ENCODE peak calls at places on chromosomes 16 and 17, in five cellular contexts. S is RWPE2, R is A549, Z is Panc1, F is cardiac muscle cell. E is an unnamed sample.

GRCh38 chr17:12773153-12773552 is 16.1 kb upstream of the ARHGAP44 start:
- DNase-seq in S (no peak), R (no peak), Z (no peak), F (no peak), E (no peak)

GRCh38 chr17:52524238-52524637 is 365.7 kb upstream of the CA10 start:
- DNase-seq in S (no peak), R (no peak), Z (no peak), F (no peak), E (no peak)

GRCh38 chr16:51151435-51151950 is 423 bp upstream of the SALL1 start:
- DNase-seq in S (no peak), R (no peak), Z (no peak), F (peak), E (peak)

GRCh38 chr16:72952404-72953301 is 95.3 kb downstream of the ZFHX3 start:
- DNase-seq in S (no peak), R (no peak), Z (no peak), F (no peak), E (peak)

GRCh38 chr17:39461911-39462641 is 790 bp downstream of the CDK12 start:
- DNase-seq in S (no peak), R (no peak), Z (no peak), F (peak), E (peak)

GRCh38 chr17:36934759-36935630 is 2.3 kb upstream of the LHX1 start:
- DNase-seq in S (peak), R (peak), Z (no peak), F (peak), E (no peak)

GRCh38 chr16:57186630-57187507 is 740 bp downstream of the RSPRY1 start:
- DNase-seq in S (no peak), R (peak), Z (no peak), F (peak), E (no peak)

GRCh38 chr16:48526958-48527331 is 83.0 kb downstream of the N4BP1 start:
- DNase-seq in S (no peak), R (no peak), Z (no peak), F (no peak), E (no peak)

GRCh38 chr17:32258383-32259121 is 7.1 kb upstream of the RHBDL3 start:
- DNase-seq in S (no peak), R (no peak), Z (no peak), F (no peak), E (no peak)

GRCh38 chr17:79695293-79696158 is 35.2 kb upstream of the ENPP7 start:
- DNase-seq in S (no peak), R (no peak), Z (no peak), F (no peak), E (peak)

GRCh38 chr16:30358577-30358936 is 3.4 kb upstream of the CD2BP2 start:
- DNase-seq in S (no peak), R (no peak), Z (no peak), F (no peak), E (no peak)

GRCh38 chr17:1577186-1577585 is 14.6 kb upstream of the PITPNA start:
- DNase-seq in S (peak), R (no peak), Z (no peak), F (no peak), E (peak)

GRCh38 chr17:82623707-82624106 is 24.5 kb downstream of the WDR45B start:
- DNase-seq in S (no peak), R (no peak), Z (no peak), F (no peak), E (no peak)

GRCh38 chr16:52584354-52584840 is 37.5 kb upstream of the TOX3 start:
- DNase-seq in S (no peak), R (no peak), Z (no peak), F (no peak), E (no peak)

GRCh38 chr17:10752696-10753095 is 22.9 kb upstream of the TMEM220 start:
- DNase-seq in S (no peak), R (no peak), Z (no peak), F (no peak), E (no peak)

GRCh38 chr17:10754861-10755591 is 25.2 kb upstream of the TMEM220 start:
- DNase-seq in S (no peak), R (no peak), Z (no peak), F (peak), E (no peak)

GRCh38 chr17:10756146-10756545 is 26.3 kb upstream of the TMEM220 start:
- DNase-seq in S (no peak), R (no peak), Z (no peak), F (no peak), E (no peak)

GRCh38 chr17:10755592-10756127 is 25.8 kb upstream of the TMEM220 start:
- DNase-seq in S (no peak), R (no peak), Z (no peak), F (no peak), E (no peak)

DNA sequence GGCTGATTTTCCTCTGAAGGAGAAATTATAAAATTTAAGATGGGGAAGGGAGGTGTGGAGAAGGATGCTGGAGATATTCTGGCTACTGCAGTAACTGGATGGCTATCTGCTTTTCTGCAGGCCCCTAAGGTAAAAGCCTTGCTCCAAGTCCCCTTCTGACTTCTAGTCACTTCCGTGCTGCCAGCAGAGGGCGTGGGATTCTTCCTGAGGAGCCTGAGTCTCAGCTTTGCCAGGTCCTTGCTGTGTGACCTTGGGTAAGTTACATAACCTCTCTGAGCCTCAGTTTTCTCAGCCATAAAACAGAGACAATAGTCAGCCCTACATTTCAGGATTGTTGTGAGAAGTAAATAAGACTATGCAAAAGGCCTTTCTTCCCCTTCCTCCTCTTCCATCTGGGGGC is 24.3 kb upstream of the TMEM220 start:
- DNase-seq in S (no peak), R (peak), Z (no peak), F (peak), E (no peak)
- TF ChIP-seq CTCF in S (peak), R (peak), Z (peak), F (peak), E (peak)

DNA sequence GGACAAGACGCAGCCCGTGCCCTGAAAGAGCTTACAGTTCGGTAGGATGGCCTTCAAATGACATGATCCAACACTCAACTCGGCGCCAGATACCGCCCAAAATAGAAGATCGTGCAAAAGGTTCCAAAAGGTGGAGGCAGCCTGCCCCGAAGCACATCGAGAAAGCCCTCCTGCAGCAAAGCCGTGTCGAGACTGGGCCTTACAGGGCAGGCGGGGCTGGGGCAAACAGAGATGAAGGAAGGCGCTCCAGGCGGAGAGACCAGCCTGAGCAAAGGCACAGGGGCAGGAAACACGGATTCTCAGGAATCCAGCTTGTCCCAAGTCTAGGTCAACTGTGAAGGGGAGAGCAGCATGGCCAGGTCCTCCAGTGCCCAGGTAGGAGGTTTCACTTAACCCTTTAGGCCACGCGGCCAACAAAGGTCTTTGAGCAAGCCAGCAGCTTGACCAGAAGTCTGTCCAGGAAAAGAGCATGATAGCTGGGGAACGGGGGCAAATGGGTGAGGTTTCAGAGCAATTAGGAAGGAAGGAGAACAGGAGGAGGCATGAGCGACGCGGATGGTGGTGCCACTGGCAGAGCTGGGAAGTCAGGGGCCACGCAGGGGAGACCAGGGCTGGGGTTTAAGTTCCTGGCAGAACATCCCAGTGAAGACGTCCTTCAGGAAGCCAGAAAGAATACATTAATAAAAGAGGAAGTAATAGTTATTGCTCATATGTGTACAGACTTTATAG is 21.2 kb upstream of the EIF1 start:
- DNase-seq in S (no peak), R (no peak), Z (no peak), F (no peak), E (no peak)
- H3K4me3 ChIP-seq in S (no peak), R (no peak), Z (no peak), F (no peak), E (peak)

GRCh38 chr17:45948881-45949624 is 50.0 kb upstream of the STH start:
- DNase-seq in S (no peak), R (peak), Z (no peak), F (peak), E (no peak)
- TF ChIP-seq CTCF in S (peak), R (peak), Z (peak), F (peak), E (peak)

GRCh38 chr17:6554871-6555330 is 1.5 kb downstream of the PITPNM3 start:
- DNase-seq in S (no peak), R (no peak), Z (no peak), F (no peak), E (no peak)
- H3K4me3 ChIP-seq in S (peak), R (peak), Z (no peak), F (peak), E (no peak)

GRCh38 chr16:49953090-49953489 is 71.9 kb upstream of the CNEP1R1 start:
- DNase-seq in S (no peak), R (no peak), Z (no peak), F (no peak), E (no peak)

GRCh38 chr16:49952386-49952785 is 72.6 kb upstream of the CNEP1R1 start:
- DNase-seq in S (no peak), R (no peak), Z (no peak), F (no peak), E (no peak)

GRCh38 chr16:49947907-49948678 is 76.9 kb upstream of the CNEP1R1 start:
- DNase-seq in S (no peak), R (no peak), Z (no peak), F (no peak), E (no peak)

GRCh38 chr16:49956915-49957314 is 68.1 kb upstream of the CNEP1R1 start:
- DNase-seq in S (no peak), R (no peak), Z (no peak), F (no peak), E (no peak)

GRCh38 chr16:49951568-49952195 is 73.3 kb upstream of the CNEP1R1 start:
- DNase-seq in S (no peak), R (no peak), Z (no peak), F (no peak), E (no peak)
- TF ChIP-seq CTCF in S (no peak), R (no peak), Z (no peak), F (no peak), E (no peak)

GRCh38 chr16:88938933-88939813 is 37.8 kb downstream of the CBFA2T3 start:
- DNase-seq in S (no peak), R (no peak), Z (no peak), F (no peak), E (no peak)
- H3K4me3 ChIP-seq in S (no peak), R (no peak), Z (peak), F (no peak), E (no peak)